ENCODE peak calls at places on chromosomes 3 and 15, in six cellular contexts. U is fibroblast of lung; X is ovary; S is CD8-positive, alpha-beta T cell; O is psoas muscle; V is heart left ventricle. M is an unnamed sample.

GRCh38 chr3:9098716-9099675 is 135.7 kb upstream of the RAD18 start:
- DNase-seq in O (no peak), X (peak), U (no peak), S (no peak), V (no peak), M (no peak)

GRCh38 chr3:89108154-89108553 is 733 bp downstream of the EPHA3 start:
- DNase-seq in X (no peak), S (no peak), U (no peak), V (no peak), O (no peak), M (no peak)

GRCh38 chr15:66763186-66764066 is 61.4 kb downstream of the SMAD6 start:
- DNase-seq in O (peak), U (peak), X (peak), S (no peak), V (peak), M (no peak)

GRCh38 chr15:78931439-78931981 is 13.3 kb downstream of the CTSH start:
- DNase-seq in S (no peak), U (no peak), X (no peak), V (no peak), O (peak), M (no peak)

GRCh38 chr3:66795365-66795764 is 202.7 kb upstream of the KBTBD8 start:
- DNase-seq in O (no peak), U (peak), X (no peak), V (no peak), S (no peak), M (peak)

GRCh38 chr3:36380171-36381031 is at the start of gene STAC:
- DNase-seq in X (no peak), V (peak), U (peak), O (peak), S (no peak), M (no peak)

GRCh38 chr3:101836907-101837598 is 12.3 kb upstream of the NFKBIZ start:
- DNase-seq in U (peak), O (no peak), S (no peak), V (no peak), X (no peak), M (no peak)

GRCh38 chr15:40749151-40749630 is 5.9 kb downstream of the RMDN3 start:
- DNase-seq in S (no peak), U (no peak), O (no peak), X (no peak), V (no peak), M (no peak)

GRCh38 chr15:81375461-81375860 is 1.4 kb upstream of the TMC3 start:
- DNase-seq in U (no peak), V (no peak), S (no peak), X (no peak), O (no peak), M (no peak)

GRCh38 chr15:29571728-29572454 is 250.4 kb downstream of the TJP1 start:
- DNase-seq in O (no peak), U (no peak), S (no peak), X (no peak), V (no peak), M (no peak)

GRCh38 chr3:102035118-102035517 is 185.8 kb downstream of the NFKBIZ start:
- DNase-seq in X (no peak), U (no peak), S (no peak), V (no peak), O (no peak), M (no peak)

GRCh38 chr3:124860599-124860998 is 26.6 kb downstream of the ITGB5 start:
- DNase-seq in O (peak), V (peak), U (peak), S (no peak), X (peak), M (peak)

GRCh38 chr15:63040954-63041353 is 1.6 kb upstream of the TPM1 start:
- DNase-seq in U (no peak), S (no peak), V (no peak), X (no peak), O (peak), M (no peak)
- H3K4me3 ChIP-seq in U (no peak), S (no peak), V (peak), X (no peak), O (peak), M (no peak)

GRCh38 chr3:126524429-126524988 is 554 bp downstream of the CHST13 start:
- DNase-seq in V (peak), U (no peak), X (no peak), S (no peak), O (peak), M (no peak)
- TF ChIP-seq CTCF in V (no peak), U (no peak), X (no peak), S (no peak), O (no peak), M (no peak)

GRCh38 chr15:101127503-101128076 is 124.3 kb downstream of the CHSY1 start:
- DNase-seq in U (peak), S (no peak), O (peak), V (peak), X (peak), M (peak)
- H3K4me3 ChIP-seq in U (peak), S (peak), O (no peak), V (no peak), X (no peak), M (no peak)

DNA sequence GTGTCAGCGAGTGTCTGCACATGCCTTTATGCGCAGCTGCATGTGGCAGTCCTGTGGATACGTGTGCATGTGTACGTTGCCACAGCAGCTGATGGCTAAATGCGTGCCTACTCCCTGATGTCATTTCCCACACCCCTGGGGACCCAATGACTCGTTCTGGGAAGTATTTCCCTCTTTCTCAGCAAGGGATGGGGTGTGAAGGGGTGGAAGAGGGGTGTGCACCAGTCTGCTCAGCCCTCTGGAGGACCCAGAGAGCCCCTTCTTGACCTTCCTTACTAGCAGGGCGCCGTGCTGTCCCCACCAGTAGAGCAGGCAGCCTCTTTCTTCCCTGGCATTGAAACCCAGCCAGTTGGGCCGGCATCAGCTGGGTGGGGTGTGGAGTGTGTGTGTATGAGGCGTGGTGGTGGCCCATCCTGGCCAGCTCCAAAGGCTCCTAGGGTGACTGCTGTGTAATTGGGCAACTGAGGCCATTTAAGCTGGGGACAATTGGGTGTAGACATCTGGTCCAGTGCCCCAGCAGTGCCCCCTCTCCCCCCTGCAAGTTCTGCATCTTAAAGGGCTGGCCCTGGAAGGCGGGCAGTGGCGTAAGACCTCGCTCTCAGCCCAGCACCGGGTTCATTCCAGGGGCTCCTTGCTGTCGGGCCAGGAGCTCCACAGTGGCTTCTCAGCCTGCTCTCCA is 19.2 kb downstream of the SNX33 start:
- DNase-seq in S (no peak), V (peak), U (peak), X (no peak), O (peak), M (peak)
- TF ChIP-seq CTCF in S (no peak), V (no peak), U (no peak), X (no peak), O (no peak), M (no peak)

GRCh38 chr15:76056931-76057330 is 2.9 kb upstream of the TMEM266 start:
- DNase-seq in O (no peak), X (no peak), S (no peak), V (no peak), U (no peak), M (no peak)
- H3K4me3 ChIP-seq in O (peak), X (no peak), S (no peak), V (no peak), U (no peak), M (no peak)

GRCh38 chr3:160003520-160004128 is 15.0 kb downstream of the IL12A start:
- DNase-seq in U (peak), X (no peak), O (peak), V (peak), S (no peak), M (no peak)
- TF ChIP-seq CTCF in U (peak), X (no peak), O (peak), V (peak), S (peak), M (peak)

GRCh38 chr3:160618363-160618762 is 53.0 kb upstream of the KPNA4 start:
- DNase-seq in O (no peak), S (no peak), U (no peak), V (no peak), X (no peak), M (no peak)
- H3K4me3 ChIP-seq in O (no peak), S (no peak), U (no peak), V (no peak), X (no peak), M (no peak)

DNA sequence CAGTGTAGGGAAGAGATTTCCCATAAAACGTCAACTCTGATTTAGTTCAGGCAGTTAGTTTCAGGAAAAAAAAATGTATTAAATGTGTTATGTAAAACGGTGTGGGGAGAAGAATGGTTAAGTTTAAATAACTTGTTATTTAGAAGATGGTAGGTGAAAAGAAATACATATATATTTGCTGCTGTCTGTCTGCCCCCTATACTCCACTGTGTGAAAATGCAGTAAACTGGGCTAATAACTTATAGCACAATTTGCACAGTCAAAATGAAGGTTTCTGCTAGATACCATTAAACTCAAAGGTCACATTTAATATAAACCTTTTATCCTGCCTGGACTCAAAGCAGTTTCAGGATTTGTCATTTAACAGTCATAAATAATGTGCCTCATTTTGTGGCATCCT is 515.0 kb downstream of the FGF12 start:
- DNase-seq in O (no peak), S (no peak), X (no peak), U (no peak), V (no peak), M (no peak)
- TF ChIP-seq CTCF in O (no peak), S (no peak), X (no peak), U (no peak), V (no peak), M (no peak)

DNA sequence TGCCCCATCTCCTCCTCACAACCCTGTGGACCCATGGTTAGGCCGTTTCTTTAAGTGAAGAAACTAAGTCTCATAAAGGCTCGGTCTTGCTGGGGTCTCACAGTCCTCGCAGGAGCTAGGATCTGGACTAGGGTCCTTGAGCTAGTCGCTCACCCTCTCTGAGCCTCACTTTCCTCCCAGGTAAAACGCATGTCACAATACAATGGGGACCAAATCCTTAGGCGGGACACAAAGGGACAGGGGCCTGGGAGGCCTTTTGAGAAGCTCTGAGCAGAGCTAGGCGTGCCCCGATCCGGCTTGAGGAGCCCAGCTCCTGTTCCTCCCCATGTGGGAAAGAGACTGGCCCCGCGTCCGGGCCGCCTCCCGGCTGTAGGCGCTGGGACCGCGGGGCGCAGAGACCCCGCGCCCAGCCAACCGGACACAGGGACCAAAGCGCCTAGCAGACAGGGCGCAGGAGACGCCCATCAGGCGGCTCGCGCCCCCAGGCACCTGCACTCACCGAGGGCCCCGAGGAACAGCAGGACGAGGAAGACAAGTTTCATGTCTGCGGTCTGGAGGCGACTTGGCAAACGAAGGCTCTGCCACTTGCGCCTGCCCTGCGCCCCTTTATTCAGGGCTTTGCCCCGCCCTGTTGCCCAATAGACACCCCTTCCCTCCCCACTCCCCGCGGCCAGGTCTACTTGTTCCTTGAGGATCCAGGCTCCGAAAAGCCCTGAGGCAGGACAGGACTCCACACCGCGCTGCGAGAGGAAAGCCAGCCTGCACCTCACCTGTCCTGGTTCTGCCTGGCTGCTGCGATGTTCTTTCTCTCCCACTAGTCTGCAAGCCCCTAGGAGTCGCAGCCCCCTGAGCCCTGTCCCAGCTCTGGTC is at the start of gene LTF:
- DNase-seq in O (no peak), U (no peak), V (no peak), S (no peak), X (no peak), M (no peak)
- H3K4me3 ChIP-seq in O (no peak), U (no peak), V (peak), S (no peak), X (no peak), M (no peak)